ENCODE peak calls at places on chromosomes 11 and 22, in four cellular contexts. W, U, H and F are unnamed samples. For H3K36me3, the result is how much of the 10 kb centered on the place peaks cover.

GRCh38 chr11:34278708-34279297 is 79.0 kb downstream of the ABTB2 start:
- DNase-seq in H (no peak), W (no peak), U (no peak), F (no peak)

GRCh38 chr11:43953521-43953920 is 11.1 kb downstream of the C11orf96 start:
- DNase-seq in W (no peak), U (no peak), H (no peak), F (no peak)

GRCh38 chr22:22463855-22464540 is 44.5 kb downstream of the ZNF280B start:
- DNase-seq in U (no peak), H (peak), W (no peak), F (no peak)

GRCh38 chr11:119928047-119928446 is 199.0 kb upstream of the NECTIN1 start:
- DNase-seq in H (no peak), U (peak), W (no peak), F (no peak)

GRCh38 chr11:12284321-12285050 is 92.9 kb upstream of the PARVA start:
- DNase-seq in U (no peak), W (peak), H (no peak), F (no peak)

GRCh38 chr11:86617502-86617901 is 54.9 kb downstream of the ME3 start:
- DNase-seq in H (no peak), W (no peak), U (no peak), F (no peak)

GRCh38 chr11:10460611-10461275 is 5.7 kb downstream of the AMPD3 start:
- DNase-seq in H (no peak), U (no peak), W (no peak), F (no peak)

GRCh38 chr11:33910261-33910959 is 18.5 kb upstream of the LMO2 start:
- DNase-seq in W (no peak), H (no peak), U (no peak), F (no peak)

GRCh38 chr22:28052818-28053217 is 133.8 kb upstream of the PITPNB start:
- DNase-seq in U (no peak), W (no peak), H (peak), F (no peak)

GRCh38 chr11:74949748-74950127 is 672 bp downstream of the SPCS2 start:
- DNase-seq in U (no peak), H (peak), W (no peak), F (no peak)

GRCh38 chr11:121473064-121473777 is 20.5 kb upstream of the SORL1-AS1 start:
- DNase-seq in H (no peak), U (no peak), W (no peak), F (no peak)

GRCh38 chr11:129041611-129042018 is 98.9 kb upstream of the TP53AIP1 start:
- DNase-seq in H (no peak), U (no peak), W (no peak), F (no peak)

GRCh38 chr11:20355221-20356219 is 8.0 kb upstream of the HTATIP2 start:
- DNase-seq in H (peak), U (no peak), W (no peak), F (no peak)

GRCh38 chr11:74055938-74056337 is 47.1 kb upstream of the UCP3 start:
- DNase-seq in W (no peak), H (no peak), U (no peak), F (no peak)

GRCh38 chr11:125514336-125515101 is 18.5 kb upstream of the FEZ1 start:
- DNase-seq in H (no peak), U (no peak), W (no peak), F (no peak)

GRCh38 chr11:72584293-72584921 is 89.8 kb downstream of the PDE2A start:
- DNase-seq in U (peak), H (peak), W (no peak), F (peak)

GRCh38 chr11:114236829-114237228 is 59.4 kb upstream of the NNMT start:
- DNase-seq in H (no peak), W (no peak), U (no peak), F (no peak)

GRCh38 chr11:28826807-28827206 is 718.6 kb downstream of the METTL15 start:
- DNase-seq in H (no peak), W (no peak), U (no peak), F (no peak)

GRCh38 chr11:68978931-68979591 is 1.7 kb downstream of the MRGPRD start:
- DNase-seq in U (peak), W (peak), H (no peak), F (peak)

GRCh38 chr11:70735976-70736375 is 337.6 kb downstream of the CTTN start:
- DNase-seq in H (no peak), W (no peak), U (no peak), F (no peak)

GRCh38 chr22:44131412-44131811 is 49.3 kb upstream of the PARVG start:
- DNase-seq in W (no peak), H (no peak), U (peak), F (peak)

GRCh38 chr11:1116104-1116503 is 41.4 kb downstream of the MUC2 start:
- DNase-seq in W (peak), H (no peak), U (no peak), F (peak)

GRCh38 chr11:18769802-18770456 is 21.7 kb downstream of the PTPN5 start:
- DNase-seq in W (no peak), U (peak), H (peak), F (no peak)

GRCh38 chr11:69039501-69039900 is 9.2 kb upstream of the TPCN2 start:
- DNase-seq in U (no peak), W (no peak), H (no peak), F (no peak)

GRCh38 chr11:5624489-5625278 is at the start of gene TRIM34:
- DNase-seq in U (peak), H (peak), W (no peak), F (peak)

GRCh38 chr22:48706934-48707748 is 1120.5 kb downstream of the BRD1 start:
- DNase-seq in H (no peak), W (no peak), U (peak), F (peak)

GRCh38 chr11:61092280-61092766 is 10.0 kb upstream of the CD5 start:
- DNase-seq in H (no peak), U (no peak), W (no peak), F (no peak)

GRCh38 chr11:9701799-9702198 is 37.9 kb downstream of the SWAP70 start:
- DNase-seq in W (no peak), H (no peak), U (no peak), F (no peak)

GRCh38 chr11:92962444-92962843 is 7.0 kb upstream of the MTNR1B start:
- DNase-seq in W (no peak), H (no peak), U (no peak), F (no peak)

GRCh38 chr11:69209038-69209350 is 53.3 kb downstream of the SMIM38 start:
- DNase-seq in W (peak), H (no peak), U (peak), F (peak)

GRCh38 chr11:9535189-9535781 is 38.2 kb upstream of the WEE1 start:
- DNase-seq in W (peak), H (peak), U (peak), F (peak)

GRCh38 chr11:85665756-85666155 is 827 bp upstream of the CREBZF start:
- DNase-seq in U (no peak), H (no peak), W (no peak), F (no peak)

GRCh38 chr11:2142300-2142759 is 3.1 kb upstream of the IGF2 start:
- DNase-seq in U (no peak), H (no peak), W (no peak), F (no peak)

GRCh38 chr11:26820739-26821138 is 98.9 kb upstream of the SLC5A12 start:
- DNase-seq in U (no peak), H (no peak), W (no peak), F (no peak)

GRCh38 chr11:19232910-19233503 is 7.7 kb downstream of the E2F8 start:
- DNase-seq in W (no peak), U (no peak), H (no peak), F (no peak)

GRCh38 chr11:111521132-111521531 is 6.6 kb downstream of the HOATZ start:
- DNase-seq in U (no peak), W (no peak), H (no peak), F (no peak)

GRCh38 chr11:111523343-111523742 is 8.8 kb downstream of the HOATZ start:
- DNase-seq in H (no peak), W (no peak), U (no peak), F (no peak)

GRCh38 chr11:111524056-111524455 is 9.5 kb downstream of the HOATZ start:
- DNase-seq in H (no peak), U (no peak), W (no peak), F (no peak)

GRCh38 chr11:111520565-111520964 is 6.0 kb downstream of the HOATZ start:
- DNase-seq in U (no peak), H (no peak), W (no peak), F (no peak)

DNA sequence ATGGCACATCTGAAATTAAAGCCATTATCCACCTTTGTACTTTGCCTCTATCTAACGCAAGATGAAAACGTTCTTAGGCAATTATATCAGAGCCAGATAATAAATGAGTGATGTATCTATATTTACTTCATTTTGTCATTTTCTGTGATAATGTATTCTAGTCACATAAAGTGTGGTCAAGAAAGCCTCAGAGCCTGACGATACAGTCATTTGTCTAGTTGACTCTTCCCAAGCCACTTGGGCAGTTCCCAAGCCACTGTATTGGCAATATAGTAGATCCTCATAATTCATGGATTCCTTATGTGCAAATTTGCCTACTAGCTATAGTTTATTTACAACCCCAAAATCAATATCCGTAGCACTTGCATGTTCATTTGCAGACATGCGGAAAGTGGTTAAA is 7.8 kb downstream of the HOATZ start:
- DNase-seq in H (no peak), U (no peak), W (no peak), F (no peak)
- H3K36me3 ChIP-seq in H (under half), U (under half), W (under half), F (under half)

DNA sequence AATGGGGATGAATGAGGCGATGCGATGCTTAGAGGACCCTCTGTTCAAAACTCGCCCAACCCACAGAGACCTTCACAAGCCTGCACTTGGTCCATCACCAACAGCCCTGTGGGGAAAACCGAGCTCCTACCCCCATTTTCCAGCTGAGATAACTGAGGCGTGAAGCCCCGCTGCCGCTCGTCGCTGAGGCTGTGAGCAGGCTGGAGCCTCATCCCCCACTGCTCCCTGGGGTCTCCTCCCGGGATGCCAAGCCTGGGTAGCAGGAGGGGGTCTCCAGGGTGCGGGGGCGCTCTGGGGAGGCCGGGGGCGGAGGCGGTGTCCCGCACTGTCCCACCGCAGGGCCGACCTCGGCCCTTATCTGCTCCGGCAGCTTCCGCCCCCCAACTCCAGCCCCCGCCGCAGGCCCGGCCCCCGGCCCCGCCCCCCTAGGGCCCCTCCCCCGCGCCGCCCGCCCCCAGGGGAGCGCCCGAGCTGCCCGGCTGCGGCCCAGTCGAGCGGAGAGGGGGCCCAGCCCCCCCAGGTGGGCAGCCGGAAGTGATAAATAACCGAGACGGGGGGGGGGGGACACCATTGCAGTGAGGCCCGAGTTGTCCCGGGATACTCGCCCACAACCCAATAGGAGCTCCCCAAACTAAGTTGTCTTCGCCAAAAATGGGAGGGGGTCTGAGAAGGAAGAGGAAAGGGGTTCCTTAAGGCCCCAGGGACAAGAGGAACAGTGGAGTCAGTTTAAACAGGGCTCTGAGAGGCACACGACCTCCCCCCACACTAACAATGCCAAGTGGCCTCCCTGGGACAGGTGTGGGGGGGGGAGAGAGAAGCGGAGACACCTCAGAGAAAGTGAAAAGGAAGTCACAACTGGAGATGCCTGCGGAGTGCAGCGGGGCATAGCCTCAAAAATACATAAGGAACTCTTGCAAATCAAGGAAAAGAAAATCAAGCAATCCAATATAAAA is 8.3 kb upstream of the SLC39A13 start:
- DNase-seq in W (no peak), U (peak), H (peak), F (no peak)
- TF ChIP-seq POLR2AphosphoS5 in W (no peak), U (peak), H (peak), F (peak)

GRCh38 chr22:38292694-38293093 is 19.9 kb upstream of the TMEM184B start:
- DNase-seq in W (no peak), U (no peak), H (no peak), F (no peak)
- H3K36me3 ChIP-seq in W (half or more), U (half or more), H (under half), F (under half)

GRCh38 chr11:115256326-115257197 is 247.7 kb downstream of the CADM1 start:
- DNase-seq in H (peak), W (no peak), U (peak), F (no peak)
- TF ChIP-seq POLR2AphosphoS5 in H (no peak), W (no peak), U (no peak), F (no peak)

DNA sequence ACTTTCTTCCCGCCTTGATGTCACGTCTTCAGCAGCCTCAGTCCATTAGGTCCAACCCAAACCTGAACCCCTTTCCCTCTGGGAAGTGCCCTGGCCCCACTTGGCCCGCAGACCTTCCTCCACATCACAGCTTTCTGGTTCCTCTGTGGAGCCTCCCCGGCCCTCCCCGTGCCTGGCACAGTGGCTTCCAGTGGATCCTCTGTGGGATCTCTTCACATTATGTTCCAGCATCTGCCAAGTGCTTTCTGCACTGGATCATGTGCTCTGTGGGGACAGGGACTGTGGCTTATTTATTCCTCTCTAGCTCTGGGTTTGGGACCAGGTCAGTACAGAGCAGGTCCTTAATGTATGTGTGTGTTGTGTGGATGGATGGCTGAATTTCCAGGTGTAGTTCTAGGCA is 30.9 kb downstream of the POLR3H start:
- DNase-seq in U (no peak), H (no peak), W (no peak), F (no peak)
- H3K36me3 ChIP-seq in U (half or more), H (under half), W (half or more), F (half or more)